ENCODE peak calls at places on chromosome 21, in four cellular contexts. N, H, B and D are unnamed samples.

GRCh38 chr21:46119565-46120271 is 21.8 kb downstream of the COL6A2 start:
- DNase-seq in N (peak), H (no peak), B (peak), D (no peak)

GRCh38 chr21:42142598-42142997 is 71.5 kb downstream of the UMODL1 start:
- DNase-seq in N (no peak), H (no peak), B (no peak), D (no peak)

GRCh38 chr21:15631342-15631741 is 98.4 kb upstream of the USP25 start:
- DNase-seq in N (no peak), H (peak), B (no peak), D (no peak)

GRCh38 chr21:36207577-36208320 is 51.1 kb downstream of the DOP1B start:
- DNase-seq in N (no peak), H (peak), B (no peak), D (no peak)

GRCh38 chr21:40847956-40848355 is 998 bp upstream of the DSCAM start:
- DNase-seq in N (no peak), H (no peak), B (no peak), D (no peak)

GRCh38 chr21:35779690-35780570 is 280.4 kb downstream of the SETD4 start:
- DNase-seq in N (peak), H (no peak), B (no peak), D (no peak)

GRCh38 chr21:33032434-33033047 is 6.8 kb downstream of the OLIG2 start:
- DNase-seq in N (no peak), H (no peak), B (no peak), D (no peak)

GRCh38 chr21:34333150-34333739 is 30.6 kb upstream of the KCNE2 start:
- DNase-seq in N (no peak), H (no peak), B (no peak), D (no peak)

GRCh38 chr21:45741691-45742090 is 98.2 kb downstream of the PCBP3 start:
- DNase-seq in N (no peak), H (no peak), B (no peak), D (no peak)

GRCh38 chr21:17848228-17848627 is 29.1 kb upstream of the C21orf91 start:
- DNase-seq in N (no peak), H (no peak), B (peak), D (no peak)

GRCh38 chr21:33290441-33290840 is 24.3 kb downstream of the IL10RB start:
- DNase-seq in N (no peak), H (no peak), B (no peak), D (no peak)

GRCh38 chr21:32705139-32705538 is 22.7 kb downstream of the SYNJ1 start:
- DNase-seq in N (no peak), H (no peak), B (no peak), D (no peak)

GRCh38 chr21:38721055-38721454 is 84.7 kb upstream of the ETS2 start:
- DNase-seq in N (no peak), H (no peak), B (no peak), D (no peak)

GRCh38 chr21:45365608-45366241 is 39.2 kb upstream of the COL18A1 start:
- DNase-seq in N (peak), H (peak), B (no peak), D (no peak)

DNA sequence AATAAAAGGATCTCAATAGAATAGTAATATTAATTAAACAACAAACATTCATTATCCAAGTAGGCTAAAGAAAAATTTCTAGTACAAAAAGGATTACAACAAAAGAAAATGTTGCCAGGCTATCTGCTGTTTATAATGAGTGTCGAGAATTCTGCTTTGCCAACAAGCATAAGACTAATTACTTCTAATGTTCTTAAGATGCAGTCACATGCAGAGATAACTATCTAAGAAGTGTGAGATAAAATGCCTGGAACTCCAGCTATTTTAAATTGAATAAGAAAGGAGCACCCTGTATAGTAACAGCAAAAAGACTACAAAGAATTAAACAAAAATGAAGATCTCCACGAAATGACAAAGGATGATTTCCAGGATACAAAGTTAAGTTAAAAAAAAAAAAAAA is 59.9 kb downstream of the APP start:
- DNase-seq in N (no peak), H (no peak), B (no peak), D (no peak)
- TF ChIP-seq POLR2A in N (no peak), H (no peak), B (no peak), D (no peak)

DNA sequence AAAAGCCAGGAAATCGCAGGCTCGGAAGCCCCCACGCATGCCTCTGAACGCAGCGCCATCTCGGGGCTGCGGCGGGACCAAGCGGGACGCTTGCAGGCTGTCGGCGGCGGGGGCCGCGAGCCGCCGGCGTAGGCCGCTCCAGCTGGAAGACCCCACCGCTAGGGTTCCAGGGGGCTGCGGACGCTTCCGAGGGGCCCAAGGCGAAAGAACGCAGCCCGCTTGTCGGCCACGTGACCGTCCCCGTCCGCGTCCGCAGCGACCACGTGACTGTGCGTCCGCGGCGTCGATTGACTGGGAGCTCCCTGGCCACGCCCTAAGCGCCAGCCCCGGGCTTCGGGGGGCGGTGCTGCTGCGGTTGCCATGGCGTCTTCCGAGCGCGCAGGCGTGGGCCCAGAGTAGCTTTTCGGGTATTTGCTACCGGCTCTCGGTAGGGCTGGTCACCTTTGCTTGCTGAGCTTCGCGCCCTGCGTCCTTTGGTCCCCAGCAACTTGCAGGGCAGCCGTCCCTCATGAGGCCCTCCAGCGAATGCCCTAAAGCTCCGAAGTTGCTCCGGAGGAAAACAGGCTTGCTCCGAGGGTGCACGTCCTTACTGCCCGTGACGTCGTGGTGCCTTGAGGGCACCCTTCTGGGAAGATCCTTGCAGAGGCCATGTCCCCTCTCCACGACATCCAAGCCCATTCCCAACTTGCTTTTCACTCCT is 197.2 kb downstream of the DYRK1A start:
- DNase-seq in N (peak), H (peak), B (peak), D (peak)
- TF ChIP-seq POLR2A in N (no peak), H (peak), B (peak), D (peak)

GRCh38 chr21:43331962-43332458 is 94.9 kb downstream of the SIK1 start:
- DNase-seq in N (peak), H (peak), B (no peak), D (no peak)

GRCh38 chr21:43332872-43333300 is 94.0 kb downstream of the SIK1 start:
- DNase-seq in N (peak), H (no peak), B (no peak), D (no peak)

GRCh38 chr21:43332461-43332860 is 94.5 kb downstream of the SIK1 start:
- DNase-seq in N (no peak), H (no peak), B (no peak), D (no peak)

GRCh38 chr21:43334214-43334958 is 92.5 kb downstream of the SIK1 start:
- DNase-seq in N (peak), H (no peak), B (no peak), D (no peak)

DNA sequence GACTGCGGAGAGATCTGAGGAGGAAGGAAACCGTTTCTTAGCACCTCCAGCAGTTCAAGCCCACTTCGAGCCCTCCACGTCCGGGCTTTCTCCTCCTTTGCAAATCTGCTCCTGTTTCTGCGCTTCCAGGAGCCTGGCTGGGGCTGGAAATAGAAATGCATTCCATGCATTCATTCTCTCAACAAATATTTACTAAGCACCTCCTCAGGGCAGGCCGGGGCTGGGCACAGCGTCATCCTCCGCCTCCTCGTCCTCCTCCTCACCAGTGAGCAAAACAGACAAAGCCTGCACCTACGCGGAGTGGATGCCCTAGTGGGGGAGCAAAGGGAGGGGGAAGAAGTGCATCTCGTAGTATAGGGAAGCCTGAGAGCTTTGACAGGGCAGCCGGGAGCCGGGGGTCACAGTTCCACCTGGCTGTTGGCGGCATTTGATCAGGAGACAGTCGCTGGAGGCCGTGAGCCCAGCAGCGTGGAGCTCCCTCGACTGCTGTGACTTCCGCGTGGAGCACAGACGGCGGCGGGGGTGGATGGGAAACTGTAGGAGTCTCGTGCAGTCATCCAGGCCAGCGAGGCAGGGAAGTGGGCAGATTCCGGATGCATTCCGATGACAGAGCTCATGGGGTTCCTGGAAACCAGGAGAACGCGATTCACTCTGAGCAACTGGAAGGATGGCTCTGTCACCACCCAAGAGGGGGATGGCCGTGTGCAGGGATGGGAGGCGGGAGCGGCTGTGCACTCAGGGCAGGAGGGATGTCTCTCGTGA is 93.4 kb downstream of the SIK1 start:
- DNase-seq in N (peak), H (peak), B (no peak), D (no peak)
- TF ChIP-seq POLR2A in N (no peak), H (no peak), B (no peak), D (no peak)

GRCh38 chr21:43352568-43353281 is 74.2 kb downstream of the SIK1 start:
- DNase-seq in N (no peak), H (peak), B (no peak), D (peak)
- TF ChIP-seq POLR2A in N (no peak), H (no peak), B (no peak), D (no peak)